ENCODE peak calls at places on chromosomes 7 and 10, in ten cellular contexts. X is HuH-7; F is T-cell; O is activated naive CD4-positive, alpha-beta T cell; S is stimulated activated CD4-positive, alpha-beta T cell treated with anti-CD3 and anti-CD28 coated beads, Interleukin-2, amount 100 ng/mL, for 48 hours; P is NCI-H510A treated with DMSO at 0.1 percent for 48 hours; W is activated naive CD8-positive, alpha-beta T cell treated with anti-CD3 and anti-CD28 coated beads for 36 hours; R is AG09309; D is RWPE2; I is LHCN-M2. Q is an unnamed sample.

GRCh38 chr10:29048506-29048905 is 240.4 kb upstream of the LYZL1 start:
- DNase-seq in X (no peak), F (no peak), O (no peak), S (no peak), P (no peak), W (no peak), R (no peak), D (no peak), I (no peak), Q (no peak)

GRCh38 chr7:26166681-26167266 is 14.8 kb downstream of the NFE2L3 start:
- DNase-seq in X (no peak), F (no peak), O (no peak), S (no peak), P (no peak), W (no peak), R (no peak), D (no peak), I (no peak), Q (no peak)

GRCh38 chr7:16189026-16189715 is 232.2 kb downstream of the CRPPA start:
- DNase-seq in X (no peak), F (no peak), O (no peak), S (no peak), P (no peak), W (no peak), R (peak), D (no peak), I (peak), Q (no peak)

GRCh38 chr7:28629216-28629848 is 217.0 kb downstream of the CREB5 start:
- DNase-seq in X (no peak), F (no peak), O (no peak), S (no peak), P (no peak), W (no peak), R (no peak), D (no peak), I (peak), Q (no peak)

GRCh38 chr7:155230169-155230593 is 67.5 kb upstream of the INSIG1 start:
- DNase-seq in X (no peak), F (no peak), O (no peak), S (no peak), P (no peak), W (no peak), R (peak), D (peak), I (peak), Q (no peak)

GRCh38 chr10:58930497-58930896 is 245.9 kb upstream of the PHYHIPL start:
- DNase-seq in X (no peak), F (no peak), O (no peak), S (no peak), P (no peak), W (no peak), R (no peak), D (no peak), I (no peak), Q (no peak)

GRCh38 chr10:17406036-17406834 is 48.2 kb downstream of the ST8SIA6 start:
- DNase-seq in X (no peak), F (no peak), O (no peak), S (no peak), P (no peak), W (no peak), R (no peak), D (no peak), I (no peak), Q (no peak)

GRCh38 chr10:14605231-14605925 is 169.3 kb downstream of the FAM107B start:
- DNase-seq in X (no peak), F (no peak), O (no peak), S (no peak), P (no peak), W (peak), R (no peak), D (no peak), I (peak), Q (peak)

GRCh38 chr10:51937313-51937712 is 237.9 kb upstream of the CSTF2T start:
- DNase-seq in X (no peak), F (no peak), O (no peak), S (no peak), P (no peak), W (no peak), R (peak), D (no peak), I (no peak), Q (no peak)

Q was measured in CD4-positive, alpha-beta memory T cell.